ENCODE peak calls at places on chromosomes 4 and X, in nine cellular contexts. H is SW480, P is tibial nerve, V is NCI-H1092 treated with DMSO at 0.1 percent for 48 hours, D is fibroblast of pulmonary artery, X is H4, Z is SK-MEL-5, U is fibroblast of villous mesenchyme, L is NCI-H446. I is an unnamed sample.

GRCh38 chr4:3783691-3784306 is 17.6 kb downstream of the ADRA2C start:
- DNase-seq in P (no peak), V (no peak), D (no peak), U (no peak), H (peak), X (no peak), L (no peak), Z (peak), I (no peak)

GRCh38 chr4:17111959-17112659 is 213.7 kb upstream of the LDB2 start:
- DNase-seq in U (no peak), H (no peak), L (no peak), D (peak), P (peak), Z (peak), V (no peak), X (peak), I (peak)

GRCh38 chr4:45566896-45567603 is 556.8 kb downstream of the GABRG1 start:
- DNase-seq in D (no peak), P (no peak), U (no peak), L (no peak), Z (no peak), V (no peak), X (no peak), H (no peak), I (no peak)

GRCh38 chr4:173135241-173135847 is 33.3 kb upstream of the GALNT7 start:
- DNase-seq in V (no peak), L (no peak), H (no peak), U (peak), Z (no peak), P (no peak), X (peak), D (peak), I (no peak)

GRCh38 chr4:52202931-52203330 is 151.8 kb downstream of the SPATA18 start:
- DNase-seq in V (no peak), X (no peak), Z (no peak), D (no peak), L (no peak), P (no peak), U (no peak), H (no peak), I (no peak)

GRCh38 chr4:148341980-148342800 is 100.0 kb downstream of the NR3C2 start:
- DNase-seq in P (no peak), D (no peak), L (no peak), V (no peak), H (no peak), Z (no peak), X (no peak), U (no peak), I (no peak)

GRCh38 chr4:122163767-122164166 is 11.6 kb downstream of the BLTP1 start:
- DNase-seq in L (no peak), Z (no peak), V (no peak), P (no peak), X (no peak), U (no peak), H (no peak), D (no peak), I (no peak)

GRCh38 chrX:34734383-34734782 is 77.3 kb upstream of the TMEM47 start:
- DNase-seq in D (peak), L (no peak), U (no peak), H (no peak), Z (peak), P (no peak), V (no peak), X (no peak), I (no peak)

GRCh38 chrX:53714580-53715335 is 28.2 kb upstream of the HUWE1 start:
- DNase-seq in H (peak), D (peak), V (no peak), U (peak), P (no peak), L (no peak), X (no peak), Z (no peak), I (no peak)

GRCh38 chr4:948101-948935 is 16.1 kb downstream of the TMEM175 start:
- DNase-seq in U (no peak), X (no peak), L (no peak), D (no peak), H (no peak), P (no peak), V (no peak), Z (no peak), I (peak)